ENCODE peak calls at places on chromosome 10, in nine cellular contexts. One of them, this sample, is unnamed.

GRCh38 chr10:97188234-97188847 is 2.6 kb upstream of the SLIT1 start:
- DNase-seq in astrocyte of the spinal cord: no peak
- DNase-seq in heart right ventricle: no peak
- DNase-seq in LNCaP clone FGC: no peak
- DNase-seq in lower lobe of right lung: no peak
- DNase-seq in colonic mucosa: no peak
- DNase-seq in upper lobe of left lung: no peak
- DNase-seq in AG10803: no peak
- DNase-seq in choroid plexus epithelial cell: no peak
- DNase-seq in this sample: no peak

GRCh38 chr10:121553861-121554264 is 44.4 kb downstream of the FGFR2 start:
- DNase-seq in choroid plexus epithelial cell: no peak
- DNase-seq in colonic mucosa: peak; percentile 40
- DNase-seq in LNCaP clone FGC: peak; percentile 41
- DNase-seq in lower lobe of right lung: no peak
- DNase-seq in astrocyte of the spinal cord: no peak
- DNase-seq in upper lobe of left lung: no peak
- DNase-seq in AG10803: no peak
- DNase-seq in heart right ventricle: no peak
- DNase-seq in this sample: no peak

GRCh38 chr10:95660283-95660682 is 3.8 kb upstream of the ALDH18A1 start:
- DNase-seq in lower lobe of right lung: no peak
- DNase-seq in upper lobe of left lung: no peak
- DNase-seq in choroid plexus epithelial cell: peak; percentile 50
- DNase-seq in LNCaP clone FGC: no peak
- DNase-seq in astrocyte of the spinal cord: peak; percentile 60
- DNase-seq in colonic mucosa: no peak
- DNase-seq in heart right ventricle: no peak
- DNase-seq in AG10803: peak; percentile 51
- DNase-seq in this sample: peak; percentile 59

GRCh38 chr10:8393531-8393930 is 339.0 kb downstream of the GATA3 start:
- DNase-seq in choroid plexus epithelial cell: no peak
- DNase-seq in LNCaP clone FGC: no peak
- DNase-seq in AG10803: no peak
- DNase-seq in lower lobe of right lung: no peak
- DNase-seq in upper lobe of left lung: no peak
- DNase-seq in heart right ventricle: no peak
- DNase-seq in colonic mucosa: no peak
- DNase-seq in astrocyte of the spinal cord: no peak
- DNase-seq in this sample: peak; percentile 64

GRCh38 chr10:120581496-120581895 is 124.5 kb downstream of the PLPP4 start:
- DNase-seq in colonic mucosa: no peak
- DNase-seq in astrocyte of the spinal cord: no peak
- DNase-seq in LNCaP clone FGC: no peak
- DNase-seq in upper lobe of left lung: no peak
- DNase-seq in lower lobe of right lung: no peak
- DNase-seq in choroid plexus epithelial cell: no peak
- DNase-seq in heart right ventricle: no peak
- DNase-seq in AG10803: no peak
- DNase-seq in this sample: no peak

GRCh38 chr10:113487154-113487553 is 65.7 kb upstream of the HABP2 start:
- DNase-seq in LNCaP clone FGC: no peak
- DNase-seq in choroid plexus epithelial cell: no peak
- DNase-seq in AG10803: no peak
- DNase-seq in upper lobe of left lung: no peak
- DNase-seq in heart right ventricle: no peak
- DNase-seq in colonic mucosa: no peak
- DNase-seq in lower lobe of right lung: no peak
- DNase-seq in astrocyte of the spinal cord: no peak
- DNase-seq in this sample: no peak

GRCh38 chr10:47044741-47045140 is 133.5 kb downstream of the PTPN20 start:
- DNase-seq in astrocyte of the spinal cord: no peak
- DNase-seq in lower lobe of right lung: peak; percentile 37
- DNase-seq in heart right ventricle: no peak
- DNase-seq in choroid plexus epithelial cell: no peak
- DNase-seq in upper lobe of left lung: no peak
- DNase-seq in LNCaP clone FGC: no peak
- DNase-seq in AG10803: no peak
- DNase-seq in colonic mucosa: no peak
- DNase-seq in this sample: peak; percentile 42

GRCh38 chr10:44198780-44199097 is 186.2 kb downstream of the CXCL12 start:
- DNase-seq in choroid plexus epithelial cell: no peak
- DNase-seq in LNCaP clone FGC: no peak
- DNase-seq in colonic mucosa: no peak
- DNase-seq in lower lobe of right lung: no peak
- DNase-seq in AG10803: no peak
- DNase-seq in upper lobe of left lung: no peak
- DNase-seq in heart right ventricle: peak; percentile 36
- DNase-seq in astrocyte of the spinal cord: no peak
- DNase-seq in this sample: no peak

GRCh38 chr10:84329986-84330651 is 1.7 kb downstream of the CCSER2 start:
- DNase-seq in LNCaP clone FGC: no peak
- DNase-seq in lower lobe of right lung: no peak
- DNase-seq in astrocyte of the spinal cord: no peak
- DNase-seq in choroid plexus epithelial cell: no peak
- DNase-seq in AG10803: no peak
- DNase-seq in heart right ventricle: no peak
- DNase-seq in colonic mucosa: no peak
- DNase-seq in upper lobe of left lung: no peak
- DNase-seq in this sample: no peak

DNA sequence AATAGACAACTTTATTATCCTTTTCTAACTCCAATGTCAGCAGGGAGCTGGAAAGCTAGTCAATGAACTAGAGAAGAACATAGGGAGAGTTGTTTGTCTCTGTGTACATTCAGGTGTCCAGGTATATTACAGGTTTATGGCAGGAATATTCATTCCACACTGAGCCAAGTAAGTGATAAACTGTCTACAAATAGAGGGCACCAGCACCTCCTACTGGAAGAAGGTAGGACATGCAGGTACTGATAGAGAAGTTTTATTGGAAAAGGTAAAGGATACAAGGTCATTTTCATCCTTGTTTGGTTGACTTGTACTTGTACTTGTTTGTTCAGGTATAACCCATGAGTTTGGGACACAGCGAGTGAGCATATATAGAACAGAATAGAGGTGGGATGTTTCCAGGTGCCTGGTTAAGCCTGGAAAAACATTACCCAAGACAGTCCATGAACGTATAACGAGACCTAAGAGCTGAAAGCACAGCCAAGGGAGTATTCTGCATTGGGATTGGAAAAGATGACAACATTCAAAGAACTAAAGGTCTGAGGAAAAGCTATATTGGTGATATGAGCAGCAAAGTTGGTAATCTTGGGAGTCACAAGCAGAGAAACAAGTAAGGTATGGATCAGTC is 61.4 kb upstream of the PPP1R3C start:
- DNase-seq in upper lobe of left lung: no peak
- DNase-seq in lower lobe of right lung: no peak
- DNase-seq in heart right ventricle: no peak
- DNase-seq in AG10803: peak; percentile 38
- DNase-seq in astrocyte of the spinal cord: peak; percentile 40
- DNase-seq in colonic mucosa: peak; percentile 30
- DNase-seq in choroid plexus epithelial cell: peak; percentile 68
- DNase-seq in LNCaP clone FGC: peak; percentile 73
- DNase-seq in this sample: peak; percentile 62
- TF ChIP-seq CTCF in upper lobe of left lung: peak; percentile 51
- TF ChIP-seq CTCF in lower lobe of right lung: peak; percentile 57
- TF ChIP-seq CTCF in heart right ventricle: peak; percentile 72
- TF ChIP-seq CTCF in AG10803: peak; percentile 84
- TF ChIP-seq CTCF in astrocyte of the spinal cord: peak; percentile 81
- TF ChIP-seq CTCF in colonic mucosa: peak; percentile 24
- TF ChIP-seq CTCF in choroid plexus epithelial cell: peak; percentile 79
- TF ChIP-seq CTCF in LNCaP clone FGC: peak; percentile 93
- TF ChIP-seq CTCF in this sample: peak; percentile 75

DNA sequence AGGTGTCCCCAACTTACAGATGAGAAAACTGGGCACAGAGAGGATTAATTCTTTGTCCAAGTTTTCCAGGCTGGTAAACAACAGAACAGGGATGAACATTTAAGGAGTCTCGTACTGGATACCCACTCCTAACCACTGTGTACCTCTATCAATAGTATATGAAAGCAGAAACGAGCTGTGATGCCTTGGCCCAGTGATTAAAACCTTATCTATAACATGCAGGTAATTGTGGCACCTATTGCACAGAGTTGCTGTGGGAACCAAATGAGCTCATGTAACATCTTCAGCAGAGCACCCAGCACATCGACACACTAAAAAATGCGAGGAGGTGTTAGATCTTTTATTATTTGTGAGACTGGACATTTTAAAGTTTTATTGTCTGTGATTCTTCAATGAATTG is 1.6 kb downstream of the TMEM273 start:
- DNase-seq in upper lobe of left lung: no peak
- DNase-seq in colonic mucosa: no peak
- DNase-seq in AG10803: no peak
- DNase-seq in heart right ventricle: no peak
- DNase-seq in choroid plexus epithelial cell: no peak
- DNase-seq in LNCaP clone FGC: no peak
- DNase-seq in astrocyte of the spinal cord: no peak
- DNase-seq in lower lobe of right lung: no peak
- DNase-seq in this sample: no peak
- H3K4me3 ChIP-seq in upper lobe of left lung: no peak overlapping the region
- H3K4me3 ChIP-seq in colonic mucosa: peak overlapping the region; percentile 11
- H3K4me3 ChIP-seq in AG10803: no peak overlapping the region
- H3K4me3 ChIP-seq in heart right ventricle: peak overlapping the region; percentile 58
- H3K4me3 ChIP-seq in choroid plexus epithelial cell: no peak overlapping the region
- H3K4me3 ChIP-seq in LNCaP clone FGC: no peak overlapping the region
- H3K4me3 ChIP-seq in astrocyte of the spinal cord: no peak overlapping the region
- H3K4me3 ChIP-seq in lower lobe of right lung: peak overlapping the region; percentile 54
- H3K4me3 ChIP-seq in this sample: no peak overlapping the region

DNA sequence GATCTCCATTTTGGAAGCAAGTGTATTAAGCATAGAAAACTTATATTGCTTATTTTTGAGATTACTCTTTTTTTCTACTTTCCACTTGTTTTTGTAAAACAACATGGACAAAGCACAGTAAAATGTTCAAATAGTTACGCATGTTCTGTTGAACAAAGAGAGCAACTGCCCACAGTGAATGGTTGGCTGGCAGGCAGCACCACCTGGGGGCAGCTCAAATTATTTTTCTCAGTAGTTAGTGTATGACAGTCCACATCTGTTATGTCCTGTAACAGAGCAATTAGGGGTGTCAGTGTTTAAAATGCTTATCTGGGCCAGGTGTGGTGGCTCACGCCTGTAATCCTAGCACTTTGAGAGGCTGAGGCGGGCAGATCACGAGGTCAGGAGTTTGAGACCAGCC is 46.1 kb upstream of the CACUL1 start:
- DNase-seq in upper lobe of left lung: no peak
- DNase-seq in AG10803: peak; percentile 6
- DNase-seq in choroid plexus epithelial cell: peak; percentile 20
- DNase-seq in heart right ventricle: peak; percentile 41
- DNase-seq in astrocyte of the spinal cord: peak; percentile 2
- DNase-seq in LNCaP clone FGC: peak; percentile 8
- DNase-seq in lower lobe of right lung: no peak
- DNase-seq in colonic mucosa: no peak
- DNase-seq in this sample: no peak
- TF ChIP-seq CTCF in upper lobe of left lung: peak; percentile 46
- TF ChIP-seq CTCF in AG10803: peak; percentile 42
- TF ChIP-seq CTCF in choroid plexus epithelial cell: peak; percentile 53
- TF ChIP-seq CTCF in heart right ventricle: peak; percentile 57
- TF ChIP-seq CTCF in astrocyte of the spinal cord: peak; percentile 26
- TF ChIP-seq CTCF in LNCaP clone FGC: peak; percentile 80
- TF ChIP-seq CTCF in lower lobe of right lung: peak; percentile 37
- TF ChIP-seq CTCF in colonic mucosa: peak; percentile 33
- TF ChIP-seq CTCF in this sample: peak; percentile 20

GRCh38 chr10:18261660-18262292 is 121.6 kb downstream of the CACNB2 start:
- DNase-seq in choroid plexus epithelial cell: no peak
- DNase-seq in AG10803: no peak
- DNase-seq in heart right ventricle: no peak
- DNase-seq in upper lobe of left lung: no peak
- DNase-seq in LNCaP clone FGC: no peak
- DNase-seq in astrocyte of the spinal cord: no peak
- DNase-seq in lower lobe of right lung: no peak
- DNase-seq in colonic mucosa: no peak
- DNase-seq in this sample: no peak
- H3K4me3 ChIP-seq in choroid plexus epithelial cell: no peak overlapping the region
- H3K4me3 ChIP-seq in AG10803: no peak overlapping the region
- H3K4me3 ChIP-seq in heart right ventricle: no peak overlapping the region
- H3K4me3 ChIP-seq in upper lobe of left lung: no peak overlapping the region
- H3K4me3 ChIP-seq in LNCaP clone FGC: no peak overlapping the region
- H3K4me3 ChIP-seq in astrocyte of the spinal cord: no peak overlapping the region
- H3K4me3 ChIP-seq in lower lobe of right lung: no peak overlapping the region
- H3K4me3 ChIP-seq in colonic mucosa: no peak overlapping the region
- H3K4me3 ChIP-seq in this sample: no peak overlapping the region

GRCh38 chr10:92130622-92131270 is 160.1 kb downstream of the CPEB3 start:
- DNase-seq in heart right ventricle: no peak
- DNase-seq in choroid plexus epithelial cell: no peak
- DNase-seq in LNCaP clone FGC: no peak
- DNase-seq in upper lobe of left lung: no peak
- DNase-seq in colonic mucosa: no peak
- DNase-seq in lower lobe of right lung: no peak
- DNase-seq in astrocyte of the spinal cord: no peak
- DNase-seq in AG10803: no peak
- DNase-seq in this sample: no peak
- TF ChIP-seq CTCF in heart right ventricle: no peak
- TF ChIP-seq CTCF in choroid plexus epithelial cell: no peak
- TF ChIP-seq CTCF in LNCaP clone FGC: no peak
- TF ChIP-seq CTCF in upper lobe of left lung: no peak
- TF ChIP-seq CTCF in colonic mucosa: no peak
- TF ChIP-seq CTCF in lower lobe of right lung: no peak
- TF ChIP-seq CTCF in astrocyte of the spinal cord: no peak
- TF ChIP-seq CTCF in AG10803: no peak
- TF ChIP-seq CTCF in this sample: no peak

DNA sequence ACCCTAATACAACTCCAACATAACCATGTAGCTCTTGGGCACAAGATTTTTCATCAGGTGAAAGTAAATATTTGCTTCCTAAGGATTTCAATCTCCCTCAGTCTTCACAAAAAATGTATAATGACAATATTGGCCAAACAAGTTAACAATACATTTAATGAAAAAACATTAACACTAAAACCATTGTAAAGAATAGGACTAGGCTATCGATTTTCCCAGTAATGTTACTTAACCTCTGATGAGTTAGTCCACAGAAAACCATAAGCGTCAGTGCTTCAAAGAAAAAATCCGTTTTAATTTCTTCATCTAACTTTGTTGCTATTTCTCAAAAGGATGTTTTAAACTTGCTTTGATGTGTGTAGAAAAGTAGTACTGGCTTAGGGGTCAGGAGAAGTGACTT is 1.2 kb downstream of the ZNF33B start:
- DNase-seq in astrocyte of the spinal cord: no peak
- DNase-seq in LNCaP clone FGC: no peak
- DNase-seq in AG10803: no peak
- DNase-seq in heart right ventricle: no peak
- DNase-seq in choroid plexus epithelial cell: no peak
- DNase-seq in lower lobe of right lung: no peak
- DNase-seq in colonic mucosa: no peak
- DNase-seq in upper lobe of left lung: no peak
- DNase-seq in this sample: no peak
- H3K4me3 ChIP-seq in astrocyte of the spinal cord: peak overlapping the region; percentile 67
- H3K4me3 ChIP-seq in LNCaP clone FGC: peak overlapping the region; percentile 69
- H3K4me3 ChIP-seq in AG10803: peak overlapping the region; percentile 96
- H3K4me3 ChIP-seq in heart right ventricle: peak overlapping the region; percentile 84
- H3K4me3 ChIP-seq in choroid plexus epithelial cell: no peak overlapping the region
- H3K4me3 ChIP-seq in lower lobe of right lung: peak overlapping the region; percentile 85
- H3K4me3 ChIP-seq in colonic mucosa: peak overlapping the region; percentile 72
- H3K4me3 ChIP-seq in upper lobe of left lung: peak overlapping the region; percentile 80
- H3K4me3 ChIP-seq in this sample: no peak overlapping the region

This sample was measured in fibroblast of the aortic adventitia.